ENCODE peak calls at places on chromosomes 7 and 10, in five cellular contexts. M, U, J, X and I are unnamed samples.

GRCh38 chr7:134737561-134738353 is 41.7 kb upstream of the CALD1 start:
- DNase-seq in U (peak; percentile 93), X (no peak), M (no peak), J (peak; percentile 90), I (no peak)

GRCh38 chr10:71219918-71220688 is 7.7 kb downstream of the UNC5B start:
- DNase-seq in X (peak; percentile 22), J (no peak), M (no peak), U (no peak), I (no peak)

GRCh38 chr7:106337754-106338153 is 53.0 kb upstream of the NAMPT start:
- DNase-seq in X (no peak), J (no peak), M (no peak), U (no peak), I (no peak)

GRCh38 chr7:44162785-44163395 is 21.8 kb upstream of the MYL7 start:
- DNase-seq in M (no peak), X (no peak), U (no peak), J (no peak), I (no peak)

GRCh38 chr10:74033724-74034123 is 35.8 kb downstream of the VCL start:
- DNase-seq in J (no peak), M (no peak), X (no peak), U (no peak), I (no peak)

GRCh38 chr10:118590334-118590733 is 5.1 kb downstream of the PRLHR start:
- DNase-seq in U (no peak), M (no peak), J (peak; percentile 66), X (no peak), I (no peak)

GRCh38 chr10:91528080-91528479 is 104.8 kb downstream of the PPP1R3C start:
- DNase-seq in U (no peak), J (no peak), M (no peak), X (no peak), I (no peak)

GRCh38 chr7:146090023-146090645 is 26.5 kb upstream of the CNTNAP2 start:
- DNase-seq in J (peak; percentile 25), M (no peak), X (no peak), U (no peak), I (no peak)

GRCh38 chr10:49688920-49689319 is 9.5 kb downstream of the C10orf53 start:
- DNase-seq in U (no peak), J (no peak), M (no peak), X (no peak), I (no peak)

GRCh38 chr10:28087675-28088351 is 88.9 kb upstream of the ODAD2 start:
- DNase-seq in M (peak; percentile 45), J (peak; percentile 85), X (no peak), U (peak; percentile 88), I (peak; percentile 59)

GRCh38 chr7:32164341-32164996 is 94.3 kb upstream of the PDE1C start:
- DNase-seq in M (no peak), X (no peak), J (peak; percentile 77), U (peak; percentile 76), I (no peak)

GRCh38 chr10:3681642-3682554 is 103.1 kb downstream of the KLF6 start:
- DNase-seq in X (no peak), U (no peak), J (no peak), M (no peak), I (no peak)

GRCh38 chr10:6296456-6297214 is 93.9 kb downstream of the PFKFB3 start:
- DNase-seq in J (no peak), M (no peak), X (no peak), U (no peak), I (no peak)

GRCh38 chr7:22945584-22945983 is 68.3 kb downstream of the HYCC1 start:
- DNase-seq in U (no peak), J (peak; percentile 20), X (no peak), M (no peak), I (no peak)

GRCh38 chr10:86071758-86072157 is 294.8 kb downstream of the GRID1 start:
- DNase-seq in J (no peak), U (no peak), X (no peak), M (no peak), I (no peak)

GRCh38 chr10:23063387-23064287 is 31.7 kb upstream of the MSRB2 start:
- DNase-seq in J (peak; percentile 56), U (peak; percentile 12), M (no peak), X (no peak), I (no peak)

GRCh38 chr10:28036587-28036986 is 37.7 kb upstream of the ODAD2 start:
- DNase-seq in U (peak; percentile 53), J (no peak), X (no peak), M (peak; percentile 45), I (no peak)

GRCh38 chr7:95441042-95441823 is 6.4 kb upstream of the PON2 start:
- DNase-seq in J (no peak), M (no peak), U (no peak), X (no peak), I (no peak)

GRCh38 chr7:99001482-99002145 is 123.3 kb downstream of the TRRAP start:
- DNase-seq in J (no peak), X (no peak), U (peak; percentile 6), M (no peak), I (no peak)

GRCh38 chr10:36591436-36591835 is 534.0 kb upstream of the ANKRD30A start:
- DNase-seq in J (peak; percentile 7), X (no peak), U (no peak), M (no peak), I (no peak)

GRCh38 chr7:29189743-29190201 is 4.8 kb upstream of the CHN2 start:
- DNase-seq in J (peak; percentile 54), X (peak; percentile 84), U (peak; percentile 9), M (no peak), I (no peak)

GRCh38 chr7:132168239-132168638 is 408.0 kb downstream of the PLXNA4 start:
- DNase-seq in X (no peak), J (no peak), U (no peak), M (no peak), I (no peak)

GRCh38 chr10:32256613-32257437 is 90.1 kb downstream of the EPC1 start:
- DNase-seq in M (no peak), U (peak; percentile 28), X (peak; percentile 80), J (peak; percentile 57), I (peak; percentile 29)

GRCh38 chr7:42445691-42446090 is 208.7 kb upstream of the GLI3 start:
- DNase-seq in X (no peak), U (no peak), M (no peak), J (peak; percentile 28), I (no peak)

GRCh38 chr10:44395396-44395795 is 10.5 kb upstream of the CXCL12 start:
- DNase-seq in U (no peak), J (no peak), M (no peak), X (peak; percentile 45), I (no peak)

DNA sequence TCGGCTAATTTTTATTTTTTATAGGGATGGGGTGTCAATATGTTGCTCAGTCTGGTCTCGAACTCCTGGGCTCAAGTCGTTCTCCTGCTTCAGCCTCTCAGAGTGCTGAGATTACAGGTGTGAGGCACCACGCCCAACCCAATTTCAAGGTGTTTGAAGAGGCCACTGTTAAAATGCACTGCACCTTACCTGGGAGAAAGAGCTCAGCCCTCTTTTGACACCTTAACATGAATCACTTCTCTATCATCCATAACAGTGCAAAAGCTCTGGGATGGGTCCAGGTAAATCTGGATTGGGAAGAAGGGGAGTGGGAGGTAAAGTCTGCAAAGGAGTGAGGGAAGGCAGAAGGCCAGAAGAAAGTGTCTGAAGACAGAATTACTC is 557 bp upstream of the ZNF282 start:
- DNase-seq in J (no peak), X (no peak), U (no peak), M (no peak), I (no peak)
- H3K4me3 ChIP-seq in J (peak overlapping the region; percentile 96), X (peak overlapping the region; percentile 80), U (peak overlapping the region; percentile 83), M (peak overlapping the region; percentile 80), I (peak overlapping the region; percentile 56)

GRCh38 chr7:117269895-117270294 is 53.0 kb downstream of the WNT2 start:
- DNase-seq in U (no peak), X (no peak), J (peak; percentile 55), M (no peak), I (no peak)

GRCh38 chr7:117272360-117272759 is 50.5 kb downstream of the WNT2 start:
- DNase-seq in M (no peak), J (no peak), X (no peak), U (no peak), I (no peak)

GRCh38 chr7:117270371-117270770 is 52.5 kb downstream of the WNT2 start:
- DNase-seq in U (peak; percentile 48), M (no peak), J (no peak), X (no peak), I (no peak)

GRCh38 chr7:117271566-117271965 is 51.3 kb downstream of the WNT2 start:
- DNase-seq in M (no peak), J (no peak), X (no peak), U (no peak), I (no peak)

GRCh38 chr7:117269417-117269816 is 53.4 kb downstream of the WNT2 start:
- DNase-seq in J (peak; percentile 74), U (peak; percentile 92), M (peak; percentile 81), X (no peak), I (peak; percentile 79)
- TF ChIP-seq CTCF in J (no peak), U (no peak), M (no peak), X (no peak), I (no peak)

GRCh38 chr10:34739915-34740314 is 75.2 kb downstream of the PARD3 start:
- DNase-seq in J (peak; percentile 95), U (peak; percentile 75), M (peak; percentile 77), X (peak; percentile 68), I (peak; percentile 83)

GRCh38 chr10:34736976-34737771 is 77.9 kb downstream of the PARD3 start:
- DNase-seq in X (no peak), M (no peak), J (no peak), U (no peak), I (no peak)

GRCh38 chr10:34737772-34738169 is 77.3 kb downstream of the PARD3 start:
- DNase-seq in M (no peak), U (no peak), J (no peak), X (no peak), I (no peak)

GRCh38 chr10:34742456-34742855 is 72.6 kb downstream of the PARD3 start:
- DNase-seq in X (no peak), M (no peak), J (no peak), U (no peak), I (no peak)

GRCh38 chr10:34740321-34740720 is 74.8 kb downstream of the PARD3 start:
- DNase-seq in X (no peak), M (no peak), J (no peak), U (no peak), I (no peak)
- H3K4me3 ChIP-seq in X (no peak overlapping the region), M (peak overlapping the region; percentile 33), J (no peak overlapping the region), U (peak overlapping the region; percentile 35), I (no peak overlapping the region)

DNA sequence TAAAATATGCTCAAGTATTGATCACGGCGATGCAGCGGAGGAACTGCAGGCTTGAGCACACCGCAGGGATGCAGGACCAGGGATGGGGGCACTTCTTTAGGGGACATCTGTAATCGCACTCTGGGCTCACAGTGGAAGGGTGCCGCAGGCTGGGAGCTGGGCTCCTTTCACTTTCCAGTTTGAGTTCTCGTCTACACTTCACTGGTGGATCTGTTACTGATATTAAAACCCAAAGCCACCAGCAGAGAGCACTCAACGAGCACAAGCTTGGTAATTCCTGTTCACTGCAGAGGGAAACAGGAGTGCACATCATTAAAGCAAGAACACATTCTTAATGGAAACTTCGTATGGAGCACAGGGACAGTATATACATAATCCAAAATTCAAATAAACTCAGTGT is 91.3 kb downstream of the PARD3 start:
- DNase-seq in X (no peak), U (peak; percentile 73), J (peak; percentile 82), M (no peak), I (no peak)
- TF ChIP-seq CTCF in X (peak; percentile 54), U (peak; percentile 72), J (peak; percentile 56), M (peak; percentile 61), I (peak; percentile 37)

GRCh38 chr7:311131-311680 is 21.2 kb downstream of the FOXL3 start:
- DNase-seq in U (no peak), M (no peak), X (no peak), J (no peak), I (no peak)
- H3K4me3 ChIP-seq in U (no peak overlapping the region), M (no peak overlapping the region), X (no peak overlapping the region), J (no peak overlapping the region), I (no peak overlapping the region)